ENCODE peak calls at places on chromosomes 13 and 19, in five cellular contexts. I is progenitor cell of endocrine pancreas, A is omental fat pad, B is brain microvascular endothelial cell, C is fibroblast of the conjunctiva. N is an unnamed sample.

GRCh38 chr19:30425885-30426838 is 54.0 kb downstream of the ZNF536 start:
- DNase-seq in I (no peak), A (no peak), B (no peak), C (no peak), N (no peak)

GRCh38 chr13:100347941-100348340 is 240.6 kb downstream of the GGACT start:
- DNase-seq in I (no peak), A (no peak), B (no peak), C (peak), N (no peak)

GRCh38 chr13:110705356-110705825 is 525 bp downstream of the CARS2 start:
- DNase-seq in I (no peak), A (no peak), B (no peak), C (no peak), N (no peak)

GRCh38 chr13:30047154-30047874 is 196.9 kb upstream of the UBL3 start:
- DNase-seq in I (no peak), A (no peak), B (no peak), C (no peak), N (no peak)

GRCh38 chr13:62837895-62838294 is 1422.2 kb upstream of the PCDH20 start:
- DNase-seq in I (no peak), A (no peak), B (peak), C (no peak), N (no peak)

GRCh38 chr19:50777830-50778303 is 7.6 kb downstream of the GPR32 start:
- DNase-seq in I (no peak), A (no peak), B (peak), C (no peak), N (no peak)

GRCh38 chr13:21176195-21176981 is at the start of the genes MRPL57 and SKA3:
- DNase-seq in I (peak), A (peak), B (peak), C (peak), N (peak)

GRCh38 chr13:37868691-37869505 is 674 bp downstream of the TRPC4 start:
- DNase-seq in I (no peak), A (no peak), B (peak), C (no peak), N (peak)

GRCh38 chr13:75641026-75641425 is 4.9 kb downstream of the LMO7 start:
- DNase-seq in I (no peak), A (no peak), B (no peak), C (no peak), N (no peak)

GRCh38 chr13:79435549-79435948 is 29.5 kb upstream of the RBM26 start:
- DNase-seq in I (no peak), A (no peak), B (peak), C (no peak), N (peak)

GRCh38 chr19:45076851-45077730 is 813 bp upstream of the ZNF296 start:
- DNase-seq in I (no peak), A (no peak), B (no peak), C (no peak), N (no peak)

GRCh38 chr19:17337675-17338439 is 504 bp downstream of the GTPBP3 start:
- DNase-seq in I (no peak), A (no peak), B (no peak), C (no peak), N (no peak)